ENCODE peak calls at places on chromosome 15, in eight cellular contexts. Y is AG09309; R is pancreas; G is GDM1; O is NCI-H2081; P is amygdala; I is activated CD4-positive, alpha-beta T cell treated with anti-CD3 and anti-CD28 coated beads, Interleukin-2, amount 50 U/mL, for 24 hours; B is naive thymus-derived CD8-positive, alpha-beta T cell. X is an unnamed sample.

GRCh38 chr15:40358492-40359353 is 704 bp downstream of the DISP2 start:
- DNase-seq in Y (no peak), R (peak; percentile 85), G (no peak), O (no peak), P (peak; percentile 42), I (no peak), B (peak; percentile 39), X (no peak)

GRCh38 chr15:80496101-80496500 is 91.9 kb downstream of the ARNT2 start:
- DNase-seq in Y (no peak), R (no peak), G (no peak), O (no peak), P (no peak), I (no peak), B (no peak), X (no peak)

GRCh38 chr15:91948001-91948608 is 94.6 kb downstream of the SLCO3A1 start:
- DNase-seq in Y (no peak), R (no peak), G (no peak), O (no peak), P (no peak), I (no peak), B (no peak), X (no peak)

GRCh38 chr15:44207643-44208042 is 12.6 kb upstream of the FRMD5 start:
- DNase-seq in Y (peak; percentile 46), R (no peak), G (no peak), O (no peak), P (no peak), I (no peak), B (no peak), X (no peak)

GRCh38 chr15:35450492-35450891 is 95.5 kb downstream of the DPH6 start:
- DNase-seq in Y (peak; percentile 53), R (no peak), G (no peak), O (no peak), P (no peak), I (no peak), B (no peak), X (no peak)

GRCh38 chr15:60589728-60590127 is 110.8 kb upstream of the ICE2 start:
- DNase-seq in Y (peak; percentile 46), R (no peak), G (no peak), O (no peak), P (no peak), I (no peak), B (no peak), X (no peak)

GRCh38 chr15:75025548-75026260 is 2.3 kb downstream of the PPCDC start:
- DNase-seq in Y (no peak), R (no peak), G (no peak), O (no peak), P (no peak), I (no peak), B (no peak), X (no peak)

GRCh38 chr15:40843885-40844542 is at the start of gene SPINT1:
- DNase-seq in Y (no peak), R (peak; percentile 86), G (no peak), O (peak; percentile 44), P (no peak), I (peak; percentile 53), B (peak; percentile 10), X (no peak)

GRCh38 chr15:41438206-41438605 is 21.3 kb downstream of the RTF1 start:
- DNase-seq in Y (no peak), R (no peak), G (no peak), O (no peak), P (no peak), I (no peak), B (no peak), X (no peak)

GRCh38 chr15:39363761-39364586 is 216.9 kb upstream of the THBS1 start:
- DNase-seq in Y (no peak), R (no peak), G (no peak), O (no peak), P (no peak), I (no peak), B (no peak), X (no peak)

GRCh38 chr15:57647791-57648130 is 56.1 kb downstream of the MYZAP start:
- DNase-seq in Y (no peak), R (no peak), G (no peak), O (no peak), P (no peak), I (no peak), B (no peak), X (no peak)

GRCh38 chr15:77599899-77600298 is 32.8 kb downstream of the LINGO1 start:
- DNase-seq in Y (no peak), R (no peak), G (no peak), O (no peak), P (peak; percentile 60), I (no peak), B (no peak), X (no peak)

GRCh38 chr15:61420546-61420945 is 191.4 kb upstream of the RORA start:
- DNase-seq in Y (no peak), R (no peak), G (no peak), O (no peak), P (no peak), I (no peak), B (no peak), X (no peak)

GRCh38 chr15:52523192-52523591 is 5.5 kb downstream of the MYO5A start:
- DNase-seq in Y (peak; percentile 58), R (no peak), G (no peak), O (no peak), P (no peak), I (no peak), B (no peak), X (no peak)

GRCh38 chr15:49423906-49424520 is 971 bp downstream of the FGF7 start:
- DNase-seq in Y (no peak), R (no peak), G (no peak), O (no peak), P (no peak), I (no peak), B (no peak), X (no peak)

GRCh38 chr15:83061680-83062079 is 5.4 kb downstream of the BTBD1 start:
- DNase-seq in Y (no peak), R (no peak), G (no peak), O (no peak), P (no peak), I (no peak), B (no peak), X (no peak)

GRCh38 chr15:78212546-78213424 is 21.6 kb downstream of the ACSBG1 start:
- DNase-seq in Y (peak; percentile 7), R (peak; percentile 87), G (no peak), O (peak; percentile 36), P (peak; percentile 37), I (no peak), B (no peak), X (no peak)

GRCh38 chr15:52406601-52407000 is 111.0 kb upstream of the MYO5C start:
- DNase-seq in Y (no peak), R (no peak), G (no peak), O (no peak), P (no peak), I (no peak), B (no peak), X (no peak)

GRCh38 chr15:69145694-69146492 is 14.5 kb upstream of the GLCE start:
- DNase-seq in Y (no peak), R (no peak), G (no peak), O (no peak), P (peak; percentile 51), I (no peak), B (no peak), X (no peak)

GRCh38 chr15:100775581-100776185 is 103.9 kb upstream of the ALDH1A3 start:
- DNase-seq in Y (no peak), R (no peak), G (no peak), O (no peak), P (no peak), I (no peak), B (no peak), X (no peak)

GRCh38 chr15:79089890-79090486 is 592 bp downstream of the RASGRF1 start:
- DNase-seq in Y (no peak), R (peak; percentile 57), G (no peak), O (no peak), P (no peak), I (no peak), B (no peak), X (no peak)

GRCh38 chr15:82197734-82198594 is 64.6 kb downstream of the EFL1 start:
- DNase-seq in Y (no peak), R (no peak), G (peak; percentile 47), O (peak; percentile 74), P (peak; percentile 81), I (peak; percentile 46), B (peak; percentile 25), X (no peak)

GRCh38 chr15:60526127-60526616 is 47.2 kb upstream of the ICE2 start:
- DNase-seq in Y (no peak), R (peak; percentile 44), G (no peak), O (no peak), P (no peak), I (no peak), B (no peak), X (no peak)

GRCh38 chr15:45549831-45550230 is 27.3 kb upstream of the SLC30A4 start:
- DNase-seq in Y (peak; percentile 58), R (no peak), G (no peak), O (no peak), P (no peak), I (no peak), B (no peak), X (no peak)